ENCODE peak calls at places on chromosomes 3 and 15, in eight cellular contexts. D, H, I, X, Q, L, A and R are unnamed samples. For H3K27me3, the result is how much of the 10 kb centered on the place peaks cover.

GRCh38 chr3:88149146-88149515 is 628 bp upstream of the C3orf38 start:
- DNase-seq in D (peak), H (no peak), I (no peak), X (peak), Q (peak), L (no peak), A (no peak), R (no peak)

GRCh38 chr3:133021206-133021605 is 17.0 kb upstream of the TMEM108 start:
- DNase-seq in D (peak), H (no peak), I (no peak), X (no peak), Q (no peak), L (no peak), A (no peak), R (no peak)

GRCh38 chr3:155252535-155252934 is 40.9 kb downstream of the STRIT1 start:
- DNase-seq in D (peak), H (no peak), I (no peak), X (no peak), Q (peak), L (no peak), A (no peak), R (no peak)

GRCh38 chr15:92395557-92395956 is 1.9 kb downstream of the ST8SIA2 start:
- DNase-seq in D (no peak), H (no peak), I (no peak), X (no peak), Q (no peak), L (no peak), A (no peak), R (no peak)

GRCh38 chr3:165462616-165463334 is 266.6 kb upstream of the SLITRK3 start:
- DNase-seq in D (no peak), H (no peak), I (no peak), X (no peak), Q (no peak), L (no peak), A (peak), R (no peak)

GRCh38 chr3:189229421-189229820 is 57.6 kb downstream of the TPRG1 start:
- DNase-seq in D (no peak), H (no peak), I (no peak), X (no peak), Q (no peak), L (no peak), A (no peak), R (no peak)

GRCh38 chr3:149449799-149450198 is 24.7 kb upstream of the TM4SF4 start:
- DNase-seq in D (no peak), H (no peak), I (no peak), X (no peak), Q (peak), L (no peak), A (peak), R (no peak)

GRCh38 chr3:53254810-53255359 is 937 bp downstream of the TKT start:
- DNase-seq in D (peak), H (peak), I (peak), X (peak), Q (peak), L (peak), A (peak), R (peak)

GRCh38 chr3:31461441-31461840 is 71.3 kb upstream of the STT3B start:
- DNase-seq in D (no peak), H (no peak), I (no peak), X (no peak), Q (no peak), L (no peak), A (no peak), R (no peak)

GRCh38 chr15:101503296-101503599 is 13.7 kb upstream of the PCSK6 start:
- DNase-seq in D (no peak), H (no peak), I (no peak), X (peak), Q (no peak), L (no peak), A (no peak), R (no peak)

GRCh38 chr3:68972358-68972979 is 40.1 kb upstream of the TAFA4 start:
- DNase-seq in D (peak), H (peak), I (peak), X (no peak), Q (peak), L (peak), A (peak), R (no peak)

GRCh38 chr3:180720012-180720411 is 40.7 kb upstream of the CCDC39 start:
- DNase-seq in D (no peak), H (no peak), I (no peak), X (no peak), Q (no peak), L (no peak), A (no peak), R (no peak)

GRCh38 chr15:84598993-84599392 is 1.8 kb upstream of the ZSCAN2 start:
- DNase-seq in D (peak), H (peak), I (no peak), X (no peak), Q (peak), L (peak), A (peak), R (no peak)

GRCh38 chr3:52331906-52332305 is 15.8 kb downstream of the DNAH1 start:
- DNase-seq in D (no peak), H (no peak), I (no peak), X (no peak), Q (no peak), L (no peak), A (no peak), R (no peak)

GRCh38 chr3:126983653-126984390 is 907 bp downstream of the PLXNA1 start:
- DNase-seq in D (no peak), H (no peak), I (peak), X (no peak), Q (no peak), L (no peak), A (no peak), R (peak)

GRCh38 chr3:50536471-50537180 is 30.9 kb downstream of the C3orf18 start:
- DNase-seq in D (no peak), H (no peak), I (no peak), X (no peak), Q (peak), L (no peak), A (no peak), R (no peak)

GRCh38 chr3:184741798-184742675 is 30.2 kb upstream of the MAGEF1 start:
- DNase-seq in D (no peak), H (no peak), I (no peak), X (no peak), Q (no peak), L (no peak), A (no peak), R (peak)

GRCh38 chr3:196997311-196997710 is 28.7 kb upstream of the PIGZ start:
- DNase-seq in D (no peak), H (no peak), I (no peak), X (no peak), Q (no peak), L (no peak), A (no peak), R (peak)

GRCh38 chr3:112109313-112109712 is 23.1 kb downstream of the C3orf52 start:
- DNase-seq in D (no peak), H (no peak), I (no peak), X (no peak), Q (no peak), L (no peak), A (no peak), R (no peak)

GRCh38 chr15:68354923-68355322 is 77.0 kb downstream of the ITGA11 start:
- DNase-seq in D (peak), H (no peak), I (no peak), X (no peak), Q (peak), L (no peak), A (peak), R (no peak)

GRCh38 chr15:22845289-22845900 is 6.9 kb downstream of the NIPA2 start:
- DNase-seq in D (no peak), H (no peak), I (no peak), X (no peak), Q (peak), L (no peak), A (peak), R (no peak)

GRCh38 chr3:131543714-131544113 is 40.9 kb upstream of the MRPL3 start:
- DNase-seq in D (peak), H (peak), I (no peak), X (peak), Q (peak), L (peak), A (peak), R (peak)

GRCh38 chr3:131547585-131547984 is 44.8 kb upstream of the MRPL3 start:
- DNase-seq in D (no peak), H (no peak), I (no peak), X (no peak), Q (no peak), L (no peak), A (no peak), R (no peak)

GRCh38 chr3:131540821-131541220 is 38.0 kb upstream of the MRPL3 start:
- DNase-seq in D (no peak), H (no peak), I (no peak), X (no peak), Q (no peak), L (no peak), A (no peak), R (no peak)

GRCh38 chr3:131541288-131541687 is 38.5 kb upstream of the MRPL3 start:
- DNase-seq in D (no peak), H (no peak), I (no peak), X (no peak), Q (no peak), L (no peak), A (no peak), R (no peak)

DNA sequence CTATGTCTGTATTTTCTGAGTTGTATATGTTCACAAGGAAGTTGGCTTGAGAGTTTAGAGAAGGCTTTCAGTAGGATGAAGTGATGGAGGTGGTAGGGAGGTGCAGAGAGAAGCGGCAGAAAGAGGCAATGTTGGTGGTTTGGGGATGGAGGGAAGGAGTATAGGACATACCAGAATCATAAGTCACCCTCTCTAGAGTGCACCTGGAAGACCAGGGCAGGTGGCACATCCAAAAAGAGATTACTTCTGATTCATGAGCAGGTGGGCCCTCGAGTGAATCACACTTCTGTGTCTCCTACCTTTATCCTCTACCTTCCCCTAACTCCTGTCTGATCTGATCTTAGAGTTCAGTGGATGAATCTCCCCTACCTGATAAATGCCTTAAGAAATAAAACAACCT is 41.8 kb upstream of the MRPL3 start:
- DNase-seq in D (peak), H (no peak), I (no peak), X (no peak), Q (no peak), L (no peak), A (no peak), R (no peak)
- TF ChIP-seq CTCF in D (no peak), H (no peak), I (no peak), X (no peak), Q (no peak), L (no peak), A (no peak), R (no peak)

GRCh38 chr15:86362556-86362955 is 282.9 kb downstream of the AGBL1 start:
- DNase-seq in D (peak), H (no peak), I (no peak), X (no peak), Q (no peak), L (no peak), A (peak), R (no peak)
- H3K27me3 ChIP-seq in D (under half), H (under half), I (under half), X (under half), Q (under half), L (under half), A (under half), R (under half)

DNA sequence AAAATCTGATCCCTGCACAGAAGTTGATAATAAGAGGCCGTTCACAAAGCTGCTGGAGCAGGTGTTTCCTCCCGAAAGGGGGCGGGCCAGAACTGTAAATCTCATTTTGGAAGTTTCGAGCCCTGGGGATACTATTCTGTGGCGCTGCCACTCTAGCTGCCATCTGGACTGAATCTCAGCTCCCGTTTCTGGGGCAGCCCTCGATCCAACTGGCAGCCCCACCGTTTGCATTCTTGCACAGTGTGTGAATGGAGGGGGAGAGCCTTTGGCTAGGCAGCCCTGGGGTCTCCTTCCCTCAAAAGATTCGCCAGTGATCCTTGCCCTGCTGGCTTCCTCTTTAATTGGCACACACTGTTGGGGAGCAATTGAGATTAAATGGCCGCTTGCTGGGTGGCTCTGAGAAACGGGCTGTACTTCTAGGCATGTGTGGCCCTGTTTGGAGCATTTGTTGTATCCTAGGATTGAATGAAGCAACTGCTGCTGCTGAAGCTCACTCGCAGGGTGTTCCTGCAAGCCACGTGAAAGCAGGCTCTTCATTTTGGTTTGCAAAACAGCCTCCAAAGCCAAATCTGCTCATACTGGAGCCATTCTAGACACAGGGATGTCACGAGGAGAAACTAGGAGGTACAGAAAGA is 57.2 kb upstream of the TOPAZ1 start:
- DNase-seq in D (no peak), H (no peak), I (no peak), X (no peak), Q (no peak), L (no peak), A (no peak), R (no peak)
- TF ChIP-seq CTCF in D (no peak), H (no peak), I (no peak), X (no peak), Q (no peak), L (no peak), A (no peak), R (no peak)

DNA sequence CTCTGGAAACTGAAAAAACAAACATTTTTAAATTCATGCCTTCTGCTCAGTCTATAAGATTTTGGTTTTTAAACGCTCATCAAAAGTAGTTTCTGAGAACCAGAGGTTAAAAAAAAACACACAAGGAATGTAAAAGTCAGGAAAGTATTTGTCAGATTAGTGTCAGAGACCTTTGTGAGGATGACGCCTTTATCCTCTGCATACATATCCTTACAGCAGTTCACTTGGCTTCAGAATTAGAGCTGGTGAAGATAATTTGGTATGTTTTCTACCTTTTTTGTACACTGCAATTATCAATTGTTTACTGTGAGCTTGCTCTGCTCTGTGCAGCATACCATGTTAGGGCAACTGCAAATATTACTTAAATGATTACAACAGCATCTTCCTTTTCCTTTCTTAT is 8.3 kb downstream of the PRTG start:
- DNase-seq in D (no peak), H (no peak), I (no peak), X (no peak), Q (no peak), L (no peak), A (no peak), R (no peak)
- H3K27me3 ChIP-seq in D (under half), H (under half), I (under half), X (under half), Q (under half), L (under half), A (under half), R (under half)

DNA sequence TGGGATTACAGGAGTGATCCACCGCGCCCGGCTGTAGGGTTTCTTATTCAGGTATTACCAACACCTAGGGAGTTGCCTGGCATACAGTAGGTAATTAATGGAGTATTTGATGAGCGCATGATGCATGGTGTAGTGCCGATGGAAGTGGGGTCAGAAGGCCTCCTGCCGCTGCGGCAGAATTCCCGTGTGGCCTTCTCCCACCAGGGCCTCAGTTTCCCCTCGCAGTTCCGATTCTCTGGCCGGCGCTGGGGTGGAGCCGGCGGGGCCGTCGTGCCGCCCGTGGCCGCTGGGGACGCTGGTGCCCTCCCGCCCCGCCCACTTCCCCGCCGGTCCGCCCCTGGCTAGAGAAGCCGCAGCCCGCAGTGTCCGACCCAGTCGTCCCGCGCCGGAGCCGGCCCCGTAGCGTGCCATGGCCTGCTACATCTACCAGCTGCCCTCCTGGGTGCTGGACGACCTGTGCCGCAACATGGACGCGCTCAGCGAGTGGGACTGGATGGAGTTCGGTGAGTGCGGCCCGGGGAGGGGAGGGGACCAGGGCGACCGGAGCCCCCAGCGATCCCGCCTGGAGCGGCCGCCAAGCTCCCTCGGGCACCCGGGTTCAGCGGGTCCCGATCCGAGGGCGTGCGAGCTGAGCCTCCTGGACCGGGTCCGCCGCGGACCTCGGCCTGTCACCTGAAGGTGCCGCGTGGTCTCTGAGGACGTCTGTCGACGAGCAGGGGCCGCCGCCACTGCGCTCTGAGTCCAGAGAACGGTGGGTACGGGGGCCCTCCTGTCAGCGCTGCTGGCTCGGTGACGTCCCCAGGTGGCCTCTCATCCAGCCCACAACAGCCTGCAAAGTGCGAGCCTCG is at the start of gene IRAK2:
- DNase-seq in D (no peak), H (peak), I (peak), X (peak), Q (peak), L (peak), A (peak), R (peak)
- TF ChIP-seq CTCF in D (peak), H (peak), I (peak), X (peak), Q (peak), L (peak), A (peak), R (peak)

GRCh38 chr3:4341336-4341675 is 38.1 kb downstream of the SETMAR start:
- DNase-seq in D (no peak), H (no peak), I (no peak), X (no peak), Q (no peak), L (no peak), A (no peak), R (no peak)

GRCh38 chr3:4340411-4341335 is 37.5 kb downstream of the SETMAR start:
- DNase-seq in D (no peak), H (no peak), I (no peak), X (no peak), Q (no peak), L (no peak), A (no peak), R (no peak)

GRCh38 chr3:4340077-4340410 is 36.9 kb downstream of the SETMAR start:
- DNase-seq in D (no peak), H (no peak), I (no peak), X (no peak), Q (no peak), L (no peak), A (no peak), R (no peak)

GRCh38 chr3:4337147-4337546 is 34.0 kb downstream of the SETMAR start:
- DNase-seq in D (no peak), H (no peak), I (no peak), X (no peak), Q (no peak), L (no peak), A (no peak), R (no peak)

GRCh38 chr3:4338751-4339150 is 35.6 kb downstream of the SETMAR start:
- DNase-seq in D (no peak), H (no peak), I (no peak), X (no peak), Q (no peak), L (no peak), A (no peak), R (no peak)
- H3K27me3 ChIP-seq in D (under half), H (under half), I (under half), X (under half), Q (under half), L (under half), A (under half), R (under half)

DNA sequence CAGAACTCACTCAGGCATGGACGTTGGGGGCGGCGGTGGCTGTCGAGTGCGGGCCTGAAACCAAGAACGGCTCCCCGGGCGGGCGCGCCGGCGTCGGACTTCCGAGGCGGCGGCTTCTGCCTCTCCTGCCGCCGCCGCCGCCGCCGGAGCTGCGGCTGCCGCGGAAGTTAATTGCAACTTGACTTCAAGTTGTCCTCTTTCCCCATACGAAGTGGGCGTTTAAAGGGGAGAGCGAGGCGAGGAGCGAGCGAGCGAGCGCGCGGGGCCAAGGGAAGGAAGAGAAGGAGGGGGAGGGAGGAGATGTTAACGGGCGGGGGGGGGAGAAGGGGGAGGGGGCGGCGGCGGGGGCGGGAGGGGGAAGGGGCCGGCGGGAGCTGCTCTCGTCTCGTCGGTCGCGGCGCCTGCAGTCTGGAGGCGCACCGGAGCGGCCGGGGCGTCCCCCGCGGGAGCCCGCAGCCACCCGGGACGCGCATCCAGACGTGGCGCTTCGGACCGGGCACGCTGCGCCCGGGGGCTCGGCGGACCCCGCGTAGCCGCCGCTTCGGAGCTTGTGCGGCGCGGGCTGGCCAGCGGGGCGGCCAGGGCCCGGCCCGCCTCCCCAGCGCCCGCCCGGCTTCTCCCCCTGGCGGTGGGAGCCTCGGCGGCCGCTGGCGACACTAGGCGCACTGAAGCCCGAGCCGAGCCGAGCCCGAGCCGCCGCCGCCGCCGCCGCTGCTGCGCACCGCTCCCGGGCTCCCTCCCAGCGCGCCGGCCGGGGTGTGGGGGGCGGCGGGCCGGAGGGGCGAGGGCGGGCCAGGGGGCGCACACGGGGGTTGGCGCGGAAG is 19.7 kb upstream of the SATB1 start:
- DNase-seq in D (no peak), H (peak), I (peak), X (peak), Q (peak), L (peak), A (peak), R (peak)
- TF ChIP-seq CTCF in D (peak), H (peak), I (no peak), X (peak), Q (peak), L (peak), A (no peak), R (peak)

GRCh38 chr3:22373827-22374226 is 622.8 kb upstream of the ZNF385D start:
- DNase-seq in D (no peak), H (no peak), I (no peak), X (no peak), Q (no peak), L (no peak), A (no peak), R (no peak)

GRCh38 chr3:22373182-22373581 is 622.2 kb upstream of the ZNF385D start:
- DNase-seq in D (no peak), H (no peak), I (no peak), X (no peak), Q (no peak), L (no peak), A (no peak), R (no peak)

GRCh38 chr3:22371036-22371435 is 620.0 kb upstream of the ZNF385D start:
- DNase-seq in D (no peak), H (no peak), I (no peak), X (no peak), Q (no peak), L (no peak), A (no peak), R (no peak)

GRCh38 chr3:22372292-22372949 is 621.4 kb upstream of the ZNF385D start:
- DNase-seq in D (no peak), H (peak), I (no peak), X (no peak), Q (no peak), L (no peak), A (peak), R (no peak)

GRCh38 chr3:22371592-22372291 is 620.7 kb upstream of the ZNF385D start:
- DNase-seq in D (no peak), H (no peak), I (no peak), X (no peak), Q (no peak), L (no peak), A (no peak), R (no peak)
- H3K27me3 ChIP-seq in D (under half), H (under half), I (under half), X (under half), Q (under half), L (under half), A (under half), R (under half)